ENCODE peak calls at places on chromosome 21, in eight cellular contexts. B is stimulated activated naive CD8-positive, alpha-beta T cell treated with anti-CD3 and anti-CD28 coated beads, Interleukin-15, Interleukin-2, amounts not matched to agents 100 U/mL and 50 U/mL, for 24 hours; M is HT-29; P is IMR-90; W is activated naive CD8-positive, alpha-beta T cell treated with anti-CD3 and anti-CD28 coated beads, Interleukin-2, amount 50 U/mL, for 24 hours; F is epithelial cell of esophagus; V is RWPE1; T is non-pigmented ciliary epithelial cell. D is an unnamed sample.

GRCh38 chr21:42664614-42665013 is 11.2 kb downstream of the PDE9A start:
- DNase-seq in B (no peak), M (no peak), P (no peak), W (no peak), F (no peak), V (no peak), T (no peak), D (no peak)

GRCh38 chr21:35136106-35136505 is 87.0 kb upstream of the RUNX1 start:
- DNase-seq in B (no peak), M (no peak), P (no peak), W (no peak), F (no peak), V (no peak), T (no peak), D (no peak)

GRCh38 chr21:16213518-16213917 is 483.7 kb downstream of the USP25 start:
- DNase-seq in B (no peak), M (no peak), P (no peak), W (no peak), F (no peak), V (no peak), T (no peak), D (no peak)

GRCh38 chr21:29299906-29300546 is 1.3 kb downstream of the BACH1 start:
- DNase-seq in B (peak), M (peak), P (peak), W (peak), F (peak), V (peak), T (peak), D (peak)

GRCh38 chr21:29376556-29376955 is 77.8 kb downstream of the BACH1 start:
- DNase-seq in B (peak), M (peak), P (no peak), W (peak), F (peak), V (no peak), T (no peak), D (no peak)

GRCh38 chr21:28018741-28019669 is 973.7 kb downstream of the LTN1 start:
- DNase-seq in B (no peak), M (peak), P (peak), W (no peak), F (no peak), V (no peak), T (no peak), D (no peak)

GRCh38 chr21:31406510-31406909 is 62.4 kb upstream of the TIAM1 start:
- DNase-seq in B (no peak), M (no peak), P (no peak), W (no peak), F (no peak), V (no peak), T (no peak), D (no peak)

GRCh38 chr21:43930848-43931384 is 65.9 kb downstream of the AGPAT3 start:
- DNase-seq in B (no peak), M (no peak), P (no peak), W (no peak), F (no peak), V (no peak), T (no peak), D (no peak)

GRCh38 chr21:32335601-32336575 is 37.2 kb downstream of the MRAP start:
- DNase-seq in B (no peak), M (no peak), P (peak), W (no peak), F (no peak), V (no peak), T (no peak), D (no peak)

GRCh38 chr21:36966846-36967657 is 583 bp upstream of the HLCS start:
- DNase-seq in B (no peak), M (peak), P (no peak), W (no peak), F (no peak), V (no peak), T (no peak), D (no peak)

GRCh38 chr21:42642219-42642745 is 11.1 kb upstream of the PDE9A start:
- DNase-seq in B (no peak), M (no peak), P (no peak), W (no peak), F (no peak), V (no peak), T (no peak), D (no peak)

GRCh38 chr21:31874817-31875216 is 2.0 kb downstream of the HUNK start:
- DNase-seq in B (no peak), M (no peak), P (no peak), W (no peak), F (no peak), V (no peak), T (no peak), D (no peak)

GRCh38 chr21:25528511-25528910 is 78.8 kb downstream of the MRPL39 start:
- DNase-seq in B (no peak), M (peak), P (no peak), W (no peak), F (no peak), V (no peak), T (no peak), D (no peak)

GRCh38 chr21:46604975-46605758 is at the start of gene S100B:
- DNase-seq in B (no peak), M (no peak), P (no peak), W (no peak), F (no peak), V (no peak), T (no peak), D (peak)

GRCh38 chr21:14273736-14274538 is 58.0 kb downstream of the RBM11 start:
- DNase-seq in B (no peak), M (peak), P (no peak), W (no peak), F (peak), V (no peak), T (no peak), D (no peak)

GRCh38 chr21:44800971-44801467 is 601 bp downstream of the UBE2G2 start:
- DNase-seq in B (no peak), M (peak), P (peak), W (no peak), F (peak), V (peak), T (no peak), D (no peak)

GRCh38 chr21:38853421-38853919 is 47.7 kb downstream of the ETS2 start:
- DNase-seq in B (no peak), M (peak), P (peak), W (no peak), F (peak), V (peak), T (peak), D (peak)

GRCh38 chr21:28943631-28944030 is 49.0 kb downstream of the LTN1 start:
- DNase-seq in B (no peak), M (no peak), P (peak), W (no peak), F (no peak), V (no peak), T (peak), D (peak)

GRCh38 chr21:46155514-46156377 is at the start of gene FTCD:
- DNase-seq in B (peak), M (no peak), P (no peak), W (no peak), F (no peak), V (no peak), T (no peak), D (no peak)

GRCh38 chr21:32814528-32814927 is 43.0 kb upstream of the PAXBP1 start:
- DNase-seq in B (no peak), M (no peak), P (no peak), W (no peak), F (no peak), V (no peak), T (no peak), D (no peak)

GRCh38 chr21:42695324-42696025 is 42.1 kb downstream of the PDE9A start:
- DNase-seq in B (no peak), M (no peak), P (peak), W (no peak), F (peak), V (no peak), T (no peak), D (no peak)

GRCh38 chr21:45921917-45922316 is 59.7 kb upstream of the COL6A1 start:
- DNase-seq in B (no peak), M (no peak), P (no peak), W (no peak), F (no peak), V (no peak), T (no peak), D (no peak)

GRCh38 chr21:44485254-44485793 is 30.0 kb downstream of the LRRC3 start:
- DNase-seq in B (no peak), M (no peak), P (peak), W (peak), F (no peak), V (no peak), T (no peak), D (no peak)

GRCh38 chr21:33157303-33157702 is 72.4 kb upstream of the IFNAR2 start:
- DNase-seq in B (no peak), M (no peak), P (no peak), W (no peak), F (peak), V (no peak), T (no peak), D (no peak)

GRCh38 chr21:45073301-45074047 is 906 bp upstream of the ADARB1 start:
- DNase-seq in B (no peak), M (peak), P (peak), W (no peak), F (peak), V (peak), T (no peak), D (no peak)

GRCh38 chr21:26717146-26717739 is 128.0 kb downstream of the ADAMTS1 start:
- DNase-seq in B (no peak), M (peak), P (peak), W (no peak), F (peak), V (peak), T (no peak), D (no peak)

GRCh38 chr21:27674037-27674436 is 707.1 kb upstream of the ADAMTS5 start:
- DNase-seq in B (no peak), M (no peak), P (peak), W (no peak), F (peak), V (no peak), T (peak), D (peak)

GRCh38 chr21:45152265-45152746 is 77.9 kb downstream of the ADARB1 start:
- DNase-seq in B (peak), M (no peak), P (no peak), W (peak), F (no peak), V (no peak), T (no peak), D (no peak)

GRCh38 chr21:38170283-38170682 is 86.5 kb upstream of the KCNJ15 start:
- DNase-seq in B (no peak), M (peak), P (peak), W (no peak), F (peak), V (peak), T (no peak), D (no peak)